ENCODE peak calls at places on chromosomes 16 and 17, in five cellular contexts. One of them, this sample, is unnamed.

GRCh38 chr17:49976163-49976827 is 7.3 kb downstream of the DLX4 start:
- DNase-seq in naive thymus-derived CD8-positive, alpha-beta T cell: no peak
- DNase-seq in skeletal muscle cell: no peak
- DNase-seq in nephron progenitor cell: no peak
- DNase-seq in A549: no peak
- DNase-seq in this sample: no peak

GRCh38 chr17:42804918-42805367 is 6.3 kb downstream of the CNTD1 start:
- DNase-seq in nephron progenitor cell: no peak
- DNase-seq in naive thymus-derived CD8-positive, alpha-beta T cell: no peak
- DNase-seq in skeletal muscle cell: no peak
- DNase-seq in A549: peak
- DNase-seq in this sample: no peak

GRCh38 chr17:45410144-45411091 is 22.3 kb downstream of the ARHGAP27 start:
- DNase-seq in A549: no peak
- DNase-seq in naive thymus-derived CD8-positive, alpha-beta T cell: peak
- DNase-seq in skeletal muscle cell: no peak
- DNase-seq in nephron progenitor cell: no peak
- DNase-seq in this sample: no peak

GRCh38 chr16:56279132-56279531 is 87.8 kb downstream of the GNAO1 start:
- DNase-seq in A549: no peak
- DNase-seq in skeletal muscle cell: no peak
- DNase-seq in naive thymus-derived CD8-positive, alpha-beta T cell: peak
- DNase-seq in nephron progenitor cell: no peak
- DNase-seq in this sample: no peak

GRCh38 chr16:31215287-31216115 is 1.4 kb downstream of the PYDC1 start:
- DNase-seq in A549: peak
- DNase-seq in skeletal muscle cell: no peak
- DNase-seq in nephron progenitor cell: peak
- DNase-seq in naive thymus-derived CD8-positive, alpha-beta T cell: no peak
- DNase-seq in this sample: no peak

GRCh38 chr17:30952645-30953393 is 18.0 kb upstream of the RNF135 start:
- DNase-seq in naive thymus-derived CD8-positive, alpha-beta T cell: no peak
- DNase-seq in A549: no peak
- DNase-seq in nephron progenitor cell: no peak
- DNase-seq in skeletal muscle cell: no peak
- DNase-seq in this sample: no peak

GRCh38 chr16:50547340-50547865 is 793 bp upstream of the NKD1 start:
- DNase-seq in A549: peak
- DNase-seq in naive thymus-derived CD8-positive, alpha-beta T cell: peak
- DNase-seq in skeletal muscle cell: no peak
- DNase-seq in nephron progenitor cell: peak
- DNase-seq in this sample: no peak

GRCh38 chr17:44362964-44363612 is 565 bp downstream of the FAM171A2 start:
- DNase-seq in skeletal muscle cell: no peak
- DNase-seq in nephron progenitor cell: peak
- DNase-seq in naive thymus-derived CD8-positive, alpha-beta T cell: peak
- DNase-seq in A549: no peak
- DNase-seq in this sample: no peak

GRCh38 chr17:8555062-8555461 is 75.5 kb downstream of the MYH10 start:
- DNase-seq in naive thymus-derived CD8-positive, alpha-beta T cell: no peak
- DNase-seq in nephron progenitor cell: no peak
- DNase-seq in A549: no peak
- DNase-seq in skeletal muscle cell: no peak
- DNase-seq in this sample: peak

GRCh38 chr17:74711058-74711824 is 1.5 kb downstream of the CD300LF start:
- DNase-seq in skeletal muscle cell: no peak
- DNase-seq in nephron progenitor cell: no peak
- DNase-seq in A549: no peak
- DNase-seq in naive thymus-derived CD8-positive, alpha-beta T cell: no peak
- DNase-seq in this sample: no peak

GRCh38 chr17:22507823-22508222 is 815.5 kb downstream of the KCNJ18 start:
- DNase-seq in A549: peak
- DNase-seq in nephron progenitor cell: no peak
- DNase-seq in skeletal muscle cell: no peak
- DNase-seq in naive thymus-derived CD8-positive, alpha-beta T cell: no peak
- DNase-seq in this sample: no peak

GRCh38 chr16:47460301-47460754 is 535 bp downstream of the ITFG1 start:
- DNase-seq in skeletal muscle cell: no peak
- DNase-seq in naive thymus-derived CD8-positive, alpha-beta T cell: peak
- DNase-seq in A549: peak
- DNase-seq in nephron progenitor cell: no peak
- DNase-seq in this sample: no peak

GRCh38 chr17:55668581-55668980 is 54.1 kb downstream of the TMEM100 start:
- DNase-seq in A549: no peak
- DNase-seq in naive thymus-derived CD8-positive, alpha-beta T cell: no peak
- DNase-seq in skeletal muscle cell: no peak
- DNase-seq in nephron progenitor cell: no peak
- DNase-seq in this sample: no peak

GRCh38 chr17:42121066-42121769 is at the start of gene KAT2A:
- DNase-seq in A549: peak
- DNase-seq in naive thymus-derived CD8-positive, alpha-beta T cell: peak
- DNase-seq in nephron progenitor cell: peak
- DNase-seq in skeletal muscle cell: peak
- DNase-seq in this sample: peak

GRCh38 chr16:14364386-14365199 is 265.5 kb downstream of the PARN start:
- DNase-seq in nephron progenitor cell: no peak
- DNase-seq in naive thymus-derived CD8-positive, alpha-beta T cell: no peak
- DNase-seq in skeletal muscle cell: peak
- DNase-seq in A549: peak
- DNase-seq in this sample: no peak

GRCh38 chr17:40617678-40618240 is 29.9 kb downstream of the SMARCE1 start:
- DNase-seq in nephron progenitor cell: no peak
- DNase-seq in naive thymus-derived CD8-positive, alpha-beta T cell: no peak
- DNase-seq in A549: no peak
- DNase-seq in skeletal muscle cell: no peak
- DNase-seq in this sample: no peak

GRCh38 chr16:86303787-86304685 is 206.3 kb upstream of the FOXF1 start:
- DNase-seq in A549: no peak
- DNase-seq in nephron progenitor cell: peak
- DNase-seq in skeletal muscle cell: no peak
- DNase-seq in naive thymus-derived CD8-positive, alpha-beta T cell: no peak
- DNase-seq in this sample: peak

GRCh38 chr17:57876023-57876865 is 26.4 kb upstream of the MRPS23 start:
- DNase-seq in nephron progenitor cell: no peak
- DNase-seq in naive thymus-derived CD8-positive, alpha-beta T cell: no peak
- DNase-seq in skeletal muscle cell: no peak
- DNase-seq in A549: no peak
- DNase-seq in this sample: no peak

GRCh38 chr16:62977876-62978275 is 941.6 kb upstream of the CDH8 start:
- DNase-seq in skeletal muscle cell: no peak
- DNase-seq in naive thymus-derived CD8-positive, alpha-beta T cell: no peak
- DNase-seq in nephron progenitor cell: no peak
- DNase-seq in A549: no peak
- DNase-seq in this sample: no peak

GRCh38 chr17:37041931-37042330 is 93.2 kb downstream of the AATF start:
- DNase-seq in naive thymus-derived CD8-positive, alpha-beta T cell: no peak
- DNase-seq in A549: no peak
- DNase-seq in skeletal muscle cell: no peak
- DNase-seq in nephron progenitor cell: no peak
- DNase-seq in this sample: no peak

GRCh38 chr17:48647103-48647963 is 21.2 kb upstream of the HOXB9 start:
- DNase-seq in nephron progenitor cell: peak
- DNase-seq in skeletal muscle cell: no peak
- DNase-seq in A549: peak
- DNase-seq in naive thymus-derived CD8-positive, alpha-beta T cell: no peak
- DNase-seq in this sample: no peak